ENCODE peak calls at places on chromosomes 16 and 17, in six cellular contexts. One of them, this sample, is unnamed.

GRCh38 chr16:1125471-1125870 is 27.4 kb upstream of the CACNA1H start:
- DNase-seq in endothelial cell: no peak
- DNase-seq in lung: no peak
- DNase-seq in body of pancreas: peak
- DNase-seq in mucosa of descending colon: no peak
- DNase-seq in astrocyte of the cerebellum: no peak
- DNase-seq in this sample: no peak

GRCh38 chr16:82945420-82946096 is 318.8 kb downstream of the CDH13 start:
- DNase-seq in endothelial cell: no peak
- DNase-seq in lung: no peak
- DNase-seq in body of pancreas: no peak
- DNase-seq in mucosa of descending colon: no peak
- DNase-seq in astrocyte of the cerebellum: no peak
- DNase-seq in this sample: no peak

GRCh38 chr16:28183930-28184329 is 27.8 kb downstream of the XPO6 start:
- DNase-seq in endothelial cell: no peak
- DNase-seq in lung: no peak
- DNase-seq in body of pancreas: no peak
- DNase-seq in mucosa of descending colon: no peak
- DNase-seq in astrocyte of the cerebellum: no peak
- DNase-seq in this sample: no peak

GRCh38 chr16:4968879-4969278 is 10.7 kb downstream of the SEC14L5 start:
- DNase-seq in endothelial cell: no peak
- DNase-seq in lung: no peak
- DNase-seq in body of pancreas: no peak
- DNase-seq in mucosa of descending colon: no peak
- DNase-seq in astrocyte of the cerebellum: no peak
- DNase-seq in this sample: no peak

GRCh38 chr17:42340691-42341127 is 47.5 kb downstream of the STAT3 start:
- DNase-seq in endothelial cell: no peak
- DNase-seq in lung: no peak
- DNase-seq in body of pancreas: no peak
- DNase-seq in mucosa of descending colon: no peak
- DNase-seq in astrocyte of the cerebellum: no peak
- DNase-seq in this sample: no peak

GRCh38 chr16:71737501-71737900 is 13.0 kb upstream of the PHLPP2 start:
- DNase-seq in endothelial cell: no peak
- DNase-seq in lung: no peak
- DNase-seq in body of pancreas: no peak
- DNase-seq in mucosa of descending colon: no peak
- DNase-seq in astrocyte of the cerebellum: no peak
- DNase-seq in this sample: no peak

GRCh38 chr16:85681255-85681654 is 7.5 kb downstream of the GINS2 start:
- DNase-seq in endothelial cell: no peak
- DNase-seq in lung: no peak
- DNase-seq in body of pancreas: no peak
- DNase-seq in mucosa of descending colon: peak
- DNase-seq in astrocyte of the cerebellum: no peak
- DNase-seq in this sample: no peak

GRCh38 chr16:10036951-10037350 is 145.3 kb downstream of the GRIN2A start:
- DNase-seq in endothelial cell: no peak
- DNase-seq in lung: no peak
- DNase-seq in body of pancreas: no peak
- DNase-seq in mucosa of descending colon: no peak
- DNase-seq in astrocyte of the cerebellum: no peak
- DNase-seq in this sample: no peak

GRCh38 chr17:83149761-83150251 is 70.4 kb downstream of the METRNL start:
- DNase-seq in endothelial cell: no peak
- DNase-seq in lung: peak
- DNase-seq in body of pancreas: no peak
- DNase-seq in mucosa of descending colon: no peak
- DNase-seq in astrocyte of the cerebellum: no peak
- DNase-seq in this sample: no peak

GRCh38 chr17:47235923-47236322 is 17.7 kb upstream of the ITGB3 start:
- DNase-seq in endothelial cell: no peak
- DNase-seq in lung: no peak
- DNase-seq in body of pancreas: no peak
- DNase-seq in mucosa of descending colon: no peak
- DNase-seq in astrocyte of the cerebellum: no peak
- DNase-seq in this sample: no peak

GRCh38 chr16:3764409-3764808 is 47.1 kb upstream of the TRAP1 start:
- DNase-seq in endothelial cell: no peak
- DNase-seq in lung: no peak
- DNase-seq in body of pancreas: no peak
- DNase-seq in mucosa of descending colon: no peak
- DNase-seq in astrocyte of the cerebellum: no peak
- DNase-seq in this sample: no peak

GRCh38 chr17:81538651-81539570 is 10.7 kb downstream of the FSCN2 start:
- DNase-seq in endothelial cell: no peak
- DNase-seq in lung: no peak
- DNase-seq in body of pancreas: no peak
- DNase-seq in mucosa of descending colon: no peak
- DNase-seq in astrocyte of the cerebellum: no peak
- DNase-seq in this sample: no peak

GRCh38 chr17:81536299-81537290 is 8.4 kb downstream of the FSCN2 start:
- DNase-seq in endothelial cell: no peak
- DNase-seq in lung: no peak
- DNase-seq in body of pancreas: peak
- DNase-seq in mucosa of descending colon: no peak
- DNase-seq in astrocyte of the cerebellum: no peak
- DNase-seq in this sample: no peak

GRCh38 chr17:81539571-81539900 is 11.4 kb downstream of the FSCN2 start:
- DNase-seq in endothelial cell: no peak
- DNase-seq in lung: no peak
- DNase-seq in body of pancreas: no peak
- DNase-seq in mucosa of descending colon: no peak
- DNase-seq in astrocyte of the cerebellum: no peak
- DNase-seq in this sample: no peak

GRCh38 chr17:81537343-81537855 is 9.2 kb downstream of the FSCN2 start:
- DNase-seq in endothelial cell: peak
- DNase-seq in lung: no peak
- DNase-seq in body of pancreas: peak
- DNase-seq in mucosa of descending colon: no peak
- DNase-seq in astrocyte of the cerebellum: no peak
- DNase-seq in this sample: no peak

DNA sequence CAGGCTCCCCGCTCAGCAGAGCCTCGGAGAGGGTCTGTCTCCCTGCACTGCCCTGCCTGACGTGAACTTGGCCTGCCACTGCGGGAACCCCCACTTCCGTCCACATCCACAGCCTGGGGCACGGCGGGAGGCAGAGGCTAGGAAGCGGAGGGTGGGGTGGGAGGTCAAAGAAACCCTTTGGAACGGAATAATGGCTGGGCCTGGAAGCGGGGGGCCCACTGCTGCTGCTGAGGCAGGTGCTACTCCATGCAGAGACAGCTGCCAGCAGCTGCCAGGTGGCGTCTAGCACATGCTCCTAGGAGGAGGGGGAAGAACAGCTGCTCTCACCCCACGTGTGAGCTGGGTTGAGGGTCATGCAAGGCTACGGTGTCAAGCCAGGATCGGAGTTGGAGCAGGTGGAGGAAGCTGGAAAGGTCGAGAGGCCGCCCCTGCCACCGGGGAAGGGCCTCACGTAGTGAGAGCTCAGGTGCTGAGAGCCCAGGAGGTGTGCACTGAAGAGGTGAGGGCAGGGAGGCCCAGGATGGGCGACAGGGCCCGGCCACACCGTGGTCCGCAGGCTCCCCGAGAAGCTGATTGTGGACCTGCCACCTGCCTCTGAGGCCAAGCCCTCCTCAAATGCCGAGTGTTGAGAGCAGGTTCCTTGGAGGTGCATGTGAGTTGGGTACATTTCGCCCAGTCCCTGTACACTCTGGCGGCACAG is 9.8 kb downstream of the FSCN2 start:
- DNase-seq in endothelial cell: no peak
- DNase-seq in lung: no peak
- DNase-seq in body of pancreas: peak
- DNase-seq in mucosa of descending colon: no peak
- DNase-seq in astrocyte of the cerebellum: no peak
- DNase-seq in this sample: no peak
- TF ChIP-seq CTCF in endothelial cell: no peak
- TF ChIP-seq CTCF in lung: no peak
- TF ChIP-seq CTCF in body of pancreas: no peak
- TF ChIP-seq CTCF in mucosa of descending colon: no peak
- TF ChIP-seq CTCF in astrocyte of the cerebellum: no peak
- TF ChIP-seq CTCF in this sample: peak

GRCh38 chr17:33202011-33202410 is 91.1 kb downstream of the ASIC2 start:
- DNase-seq in endothelial cell: no peak
- DNase-seq in lung: no peak
- DNase-seq in body of pancreas: no peak
- DNase-seq in mucosa of descending colon: no peak
- DNase-seq in astrocyte of the cerebellum: no peak
- DNase-seq in this sample: no peak
- TF ChIP-seq CTCF in endothelial cell: no peak
- TF ChIP-seq CTCF in lung: no peak
- TF ChIP-seq CTCF in body of pancreas: peak
- TF ChIP-seq CTCF in mucosa of descending colon: no peak
- TF ChIP-seq CTCF in astrocyte of the cerebellum: no peak
- TF ChIP-seq CTCF in this sample: no peak

DNA sequence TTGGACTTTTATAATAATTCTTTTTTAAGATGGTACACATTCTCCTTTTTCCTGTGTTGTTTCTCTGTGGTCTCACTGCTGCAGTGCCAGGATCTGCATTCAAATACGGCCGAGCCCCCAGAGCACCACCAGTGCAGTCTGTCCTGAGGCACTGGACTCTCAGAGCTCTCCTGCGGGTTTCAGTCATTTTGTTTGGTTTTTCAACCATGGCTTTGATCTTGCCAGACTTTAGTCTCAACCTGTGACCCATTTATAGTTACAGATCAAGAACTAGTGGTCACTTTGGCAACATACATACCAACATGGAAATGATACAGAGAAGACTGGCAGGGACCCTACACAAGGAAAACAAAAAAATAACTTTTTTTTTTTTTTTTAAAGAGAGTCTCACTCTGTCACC is 177.4 kb downstream of the LGALS9B start:
- DNase-seq in endothelial cell: no peak
- DNase-seq in lung: no peak
- DNase-seq in body of pancreas: no peak
- DNase-seq in mucosa of descending colon: no peak
- DNase-seq in astrocyte of the cerebellum: no peak
- DNase-seq in this sample: no peak
- TF ChIP-seq CTCF in endothelial cell: no peak
- TF ChIP-seq CTCF in lung: no peak
- TF ChIP-seq CTCF in body of pancreas: no peak
- TF ChIP-seq CTCF in mucosa of descending colon: no peak
- TF ChIP-seq CTCF in astrocyte of the cerebellum: no peak
- TF ChIP-seq CTCF in this sample: no peak

DNA sequence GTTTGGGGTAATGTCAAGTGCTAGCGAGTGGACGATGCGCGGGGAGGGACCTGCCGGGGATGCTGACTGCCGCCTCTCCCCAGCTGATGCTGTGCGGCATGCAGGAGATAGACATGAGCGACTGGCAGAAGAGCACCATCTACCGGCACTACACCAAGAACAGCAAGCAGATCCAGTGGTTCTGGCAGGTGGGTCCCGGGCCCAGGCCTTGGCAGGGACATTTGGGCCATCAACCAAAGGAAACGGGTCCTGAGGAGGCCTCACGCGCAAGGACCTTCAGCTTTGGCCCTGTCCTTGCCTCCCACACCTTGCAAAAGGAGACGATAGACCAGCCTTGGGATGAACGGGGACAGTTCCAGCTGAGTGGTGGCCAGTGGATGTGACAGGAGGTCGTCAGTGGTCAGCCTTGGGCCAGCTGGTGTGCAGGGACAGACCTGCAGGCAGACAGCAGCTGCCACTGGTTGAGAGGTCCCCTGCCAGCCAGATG is 13.6 kb upstream of the CLEC18A start:
- DNase-seq in endothelial cell: no peak
- DNase-seq in lung: no peak
- DNase-seq in body of pancreas: no peak
- DNase-seq in mucosa of descending colon: no peak
- DNase-seq in astrocyte of the cerebellum: no peak
- DNase-seq in this sample: no peak
- TF ChIP-seq CTCF in endothelial cell: no peak
- TF ChIP-seq CTCF in lung: no peak
- TF ChIP-seq CTCF in body of pancreas: no peak
- TF ChIP-seq CTCF in mucosa of descending colon: no peak
- TF ChIP-seq CTCF in astrocyte of the cerebellum: peak
- TF ChIP-seq CTCF in this sample: peak

GRCh38 chr17:4232168-4232813 is 31.5 kb downstream of the ANKFY1 start:
- DNase-seq in endothelial cell: no peak
- DNase-seq in lung: no peak
- DNase-seq in body of pancreas: no peak
- DNase-seq in mucosa of descending colon: no peak
- DNase-seq in astrocyte of the cerebellum: peak
- DNase-seq in this sample: no peak
- TF ChIP-seq CTCF in endothelial cell: no peak
- TF ChIP-seq CTCF in lung: no peak
- TF ChIP-seq CTCF in body of pancreas: no peak
- TF ChIP-seq CTCF in mucosa of descending colon: no peak
- TF ChIP-seq CTCF in astrocyte of the cerebellum: no peak
- TF ChIP-seq CTCF in this sample: no peak

GRCh38 chr17:33028061-33028460 is 36.4 kb downstream of the SPACA3 start:
- DNase-seq in endothelial cell: no peak
- DNase-seq in lung: no peak
- DNase-seq in body of pancreas: no peak
- DNase-seq in mucosa of descending colon: no peak
- DNase-seq in astrocyte of the cerebellum: no peak
- DNase-seq in this sample: no peak

GRCh38 chr17:33028778-33029177 is 37.1 kb downstream of the SPACA3 start:
- DNase-seq in endothelial cell: no peak
- DNase-seq in lung: no peak
- DNase-seq in body of pancreas: no peak
- DNase-seq in mucosa of descending colon: no peak
- DNase-seq in astrocyte of the cerebellum: no peak
- DNase-seq in this sample: no peak

GRCh38 chr17:33038740-33039139 is 47.1 kb downstream of the SPACA3 start:
- DNase-seq in endothelial cell: peak
- DNase-seq in lung: no peak
- DNase-seq in body of pancreas: peak
- DNase-seq in mucosa of descending colon: no peak
- DNase-seq in astrocyte of the cerebellum: peak
- DNase-seq in this sample: no peak

DNA sequence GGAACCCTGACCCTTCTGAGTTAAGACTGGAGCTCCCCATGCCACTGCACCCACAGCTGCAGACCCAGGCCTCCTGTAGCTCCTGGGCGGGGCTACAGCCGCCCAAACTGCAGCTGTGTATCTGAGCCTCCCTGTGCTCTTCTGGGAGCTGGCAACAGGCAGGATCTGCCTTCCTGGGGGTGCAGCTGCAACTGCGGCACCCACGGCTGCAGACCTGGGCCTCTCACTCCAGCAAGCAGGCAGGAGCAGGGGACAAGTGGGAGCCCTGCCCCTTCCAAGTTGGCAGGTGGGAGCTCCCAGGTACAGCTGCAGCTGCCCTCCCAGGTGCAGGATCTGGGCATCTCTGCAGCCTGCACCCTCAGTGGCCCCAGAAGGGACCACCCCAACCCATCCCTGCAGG is 41.5 kb downstream of the SPACA3 start:
- DNase-seq in endothelial cell: no peak
- DNase-seq in lung: no peak
- DNase-seq in body of pancreas: no peak
- DNase-seq in mucosa of descending colon: no peak
- DNase-seq in astrocyte of the cerebellum: no peak
- DNase-seq in this sample: no peak
- TF ChIP-seq CTCF in endothelial cell: no peak
- TF ChIP-seq CTCF in lung: no peak
- TF ChIP-seq CTCF in body of pancreas: no peak
- TF ChIP-seq CTCF in mucosa of descending colon: no peak
- TF ChIP-seq CTCF in astrocyte of the cerebellum: no peak
- TF ChIP-seq CTCF in this sample: no peak

GRCh38 chr17:2042355-2042929 is 620 bp downstream of the OVCA2 start:
- DNase-seq in endothelial cell: peak
- DNase-seq in lung: no peak
- DNase-seq in body of pancreas: no peak
- DNase-seq in mucosa of descending colon: no peak
- DNase-seq in astrocyte of the cerebellum: no peak
- DNase-seq in this sample: no peak
- TF ChIP-seq CTCF in endothelial cell: no peak
- TF ChIP-seq CTCF in lung: no peak
- TF ChIP-seq CTCF in body of pancreas: no peak
- TF ChIP-seq CTCF in mucosa of descending colon: no peak
- TF ChIP-seq CTCF in astrocyte of the cerebellum: peak
- TF ChIP-seq CTCF in this sample: peak

This sample was measured in type B pancreatic cell.